ENCODE peak calls at places on chromosomes 1 and 21, in ten cellular contexts. One of them, this sample, is unnamed.

GRCh38 chr1:44594871-44595735 is 79.2 kb downstream of the TMEM53 start:
- DNase-seq in left cardiac atrium: peak
- DNase-seq in NCI-H2081: peak
- DNase-seq in HCT116: peak
- DNase-seq in GM12891: peak
- DNase-seq in Calu3: peak
- DNase-seq in epithelial cell of prostate: no peak
- DNase-seq in tibial artery: peak
- DNase-seq in H7: peak
- DNase-seq in amniotic stem cell: no peak
- DNase-seq in this sample: peak

GRCh38 chr1:64906447-64906846 is 59.9 kb downstream of the JAK1 start:
- DNase-seq in left cardiac atrium: no peak
- DNase-seq in NCI-H2081: no peak
- DNase-seq in HCT116: no peak
- DNase-seq in GM12891: no peak
- DNase-seq in Calu3: no peak
- DNase-seq in epithelial cell of prostate: no peak
- DNase-seq in tibial artery: no peak
- DNase-seq in H7: no peak
- DNase-seq in amniotic stem cell: no peak
- DNase-seq in this sample: no peak

GRCh38 chr1:115184951-115185331 is 95.6 kb upstream of the TSPAN2 start:
- DNase-seq in left cardiac atrium: no peak
- DNase-seq in NCI-H2081: no peak
- DNase-seq in HCT116: no peak
- DNase-seq in GM12891: no peak
- DNase-seq in Calu3: no peak
- DNase-seq in epithelial cell of prostate: no peak
- DNase-seq in tibial artery: peak
- DNase-seq in H7: no peak
- DNase-seq in amniotic stem cell: no peak
- DNase-seq in this sample: no peak

GRCh38 chr21:41961282-41961701 is 7.5 kb upstream of the C2CD2 start:
- DNase-seq in left cardiac atrium: no peak
- DNase-seq in NCI-H2081: no peak
- DNase-seq in HCT116: no peak
- DNase-seq in GM12891: no peak
- DNase-seq in Calu3: no peak
- DNase-seq in epithelial cell of prostate: peak
- DNase-seq in tibial artery: no peak
- DNase-seq in H7: peak
- DNase-seq in amniotic stem cell: no peak
- DNase-seq in this sample: no peak

GRCh38 chr1:33560680-33561079 is 88.2 kb downstream of the ZSCAN20 start:
- DNase-seq in left cardiac atrium: no peak
- DNase-seq in NCI-H2081: no peak
- DNase-seq in HCT116: no peak
- DNase-seq in GM12891: no peak
- DNase-seq in Calu3: no peak
- DNase-seq in epithelial cell of prostate: no peak
- DNase-seq in tibial artery: no peak
- DNase-seq in H7: no peak
- DNase-seq in amniotic stem cell: no peak
- DNase-seq in this sample: no peak

GRCh38 chr1:28451011-28451410 is 54.8 kb upstream of the RCC1 start:
- DNase-seq in left cardiac atrium: no peak
- DNase-seq in NCI-H2081: no peak
- DNase-seq in HCT116: no peak
- DNase-seq in GM12891: no peak
- DNase-seq in Calu3: no peak
- DNase-seq in epithelial cell of prostate: no peak
- DNase-seq in tibial artery: no peak
- DNase-seq in H7: no peak
- DNase-seq in amniotic stem cell: no peak
- DNase-seq in this sample: no peak

GRCh38 chr21:41168391-41169257 is 664 bp downstream of the BACE2 start:
- DNase-seq in left cardiac atrium: peak
- DNase-seq in NCI-H2081: peak
- DNase-seq in HCT116: no peak
- DNase-seq in GM12891: peak
- DNase-seq in Calu3: peak
- DNase-seq in epithelial cell of prostate: no peak
- DNase-seq in tibial artery: peak
- DNase-seq in H7: peak
- DNase-seq in amniotic stem cell: peak
- DNase-seq in this sample: no peak

GRCh38 chr1:56819393-56819899 is at the start of gene FYB2:
- DNase-seq in left cardiac atrium: peak
- DNase-seq in NCI-H2081: peak
- DNase-seq in HCT116: no peak
- DNase-seq in GM12891: no peak
- DNase-seq in Calu3: no peak
- DNase-seq in epithelial cell of prostate: no peak
- DNase-seq in tibial artery: no peak
- DNase-seq in H7: peak
- DNase-seq in amniotic stem cell: no peak
- DNase-seq in this sample: no peak

This sample was measured in OCI-LY7.